ENCODE peak calls at places on chromosomes 12 and 14, in seven cellular contexts. One of them, this sample, is unnamed.
A peak's percentile ranks its signal among the peaks of the same experiment; 100 is the strongest.

GRCh38 chr12:4891866-4892265 is 17.8 kb upstream of the KCNA1 start:
- DNase-seq in activated naive CD4-positive, alpha-beta T cell: no peak
- DNase-seq in CD4-positive, CD25-positive, alpha-beta regulatory T cell: no peak
- DNase-seq in left ventricle myocardium inferior: no peak
- DNase-seq in LHCN-M2: no peak
- DNase-seq in type B pancreatic cell: no peak
- DNase-seq in neuronal stem cell: no peak
- DNase-seq in this sample: no peak

GRCh38 chr12:80299976-80300375 is 144.1 kb upstream of the PTPRQ start:
- DNase-seq in neuronal stem cell: no peak
- DNase-seq in activated naive CD4-positive, alpha-beta T cell: no peak
- DNase-seq in LHCN-M2: no peak
- DNase-seq in left ventricle myocardium inferior: no peak
- DNase-seq in CD4-positive, CD25-positive, alpha-beta regulatory T cell: no peak
- DNase-seq in type B pancreatic cell: no peak
- DNase-seq in this sample: no peak

GRCh38 chr12:18403182-18403581 is 141.9 kb downstream of the PIK3C2G start:
- DNase-seq in LHCN-M2: no peak
- DNase-seq in activated naive CD4-positive, alpha-beta T cell: no peak
- DNase-seq in type B pancreatic cell: no peak
- DNase-seq in left ventricle myocardium inferior: no peak
- DNase-seq in neuronal stem cell: no peak
- DNase-seq in CD4-positive, CD25-positive, alpha-beta regulatory T cell: no peak
- DNase-seq in this sample: no peak

GRCh38 chr12:52975820-52976573 is 27.1 kb downstream of the KRT18 start:
- DNase-seq in neuronal stem cell: no peak
- DNase-seq in LHCN-M2: no peak
- DNase-seq in type B pancreatic cell: no peak
- DNase-seq in CD4-positive, CD25-positive, alpha-beta regulatory T cell: no peak
- DNase-seq in activated naive CD4-positive, alpha-beta T cell: no peak
- DNase-seq in left ventricle myocardium inferior: no peak
- DNase-seq in this sample: no peak

GRCh38 chr12:92621312-92621711 is 81.5 kb upstream of the PLEKHG7 start:
- DNase-seq in type B pancreatic cell: no peak
- DNase-seq in CD4-positive, CD25-positive, alpha-beta regulatory T cell: no peak
- DNase-seq in LHCN-M2: no peak
- DNase-seq in left ventricle myocardium inferior: no peak
- DNase-seq in neuronal stem cell: no peak
- DNase-seq in activated naive CD4-positive, alpha-beta T cell: no peak
- DNase-seq in this sample: no peak

GRCh38 chr14:100532916-100533630 is 54.1 kb downstream of the BEGAIN start:
- DNase-seq in type B pancreatic cell: no peak
- DNase-seq in activated naive CD4-positive, alpha-beta T cell: no peak
- DNase-seq in CD4-positive, CD25-positive, alpha-beta regulatory T cell: no peak
- DNase-seq in neuronal stem cell: no peak
- DNase-seq in left ventricle myocardium inferior: peak; percentile 38
- DNase-seq in LHCN-M2: peak; percentile 40
- DNase-seq in this sample: peak; percentile 7

GRCh38 chr14:54647378-54647777 is 80.5 kb downstream of the SAMD4A start:
- DNase-seq in type B pancreatic cell: no peak
- DNase-seq in LHCN-M2: no peak
- DNase-seq in activated naive CD4-positive, alpha-beta T cell: no peak
- DNase-seq in CD4-positive, CD25-positive, alpha-beta regulatory T cell: no peak
- DNase-seq in left ventricle myocardium inferior: no peak
- DNase-seq in neuronal stem cell: no peak
- DNase-seq in this sample: no peak

GRCh38 chr12:556498-556897 is 96.8 kb downstream of the B4GALNT3 start:
- DNase-seq in CD4-positive, CD25-positive, alpha-beta regulatory T cell: no peak
- DNase-seq in neuronal stem cell: no peak
- DNase-seq in LHCN-M2: no peak
- DNase-seq in activated naive CD4-positive, alpha-beta T cell: no peak
- DNase-seq in left ventricle myocardium inferior: no peak
- DNase-seq in type B pancreatic cell: no peak
- DNase-seq in this sample: no peak

GRCh38 chr14:103385153-103385993 is at the start of gene MARK3:
- DNase-seq in type B pancreatic cell: peak; percentile 98
- DNase-seq in left ventricle myocardium inferior: peak; percentile 98
- DNase-seq in neuronal stem cell: peak; percentile 95
- DNase-seq in LHCN-M2: peak; percentile 95
- DNase-seq in activated naive CD4-positive, alpha-beta T cell: peak; percentile 92
- DNase-seq in CD4-positive, CD25-positive, alpha-beta regulatory T cell: peak; percentile 97
- DNase-seq in this sample: peak; percentile 97

GRCh38 chr12:94263905-94264655 is 115.7 kb downstream of the PLXNC1 start:
- DNase-seq in LHCN-M2: no peak
- DNase-seq in neuronal stem cell: no peak
- DNase-seq in left ventricle myocardium inferior: no peak
- DNase-seq in CD4-positive, CD25-positive, alpha-beta regulatory T cell: no peak
- DNase-seq in type B pancreatic cell: no peak
- DNase-seq in activated naive CD4-positive, alpha-beta T cell: no peak
- DNase-seq in this sample: no peak

GRCh38 chr12:54603173-54603814 is 14.8 kb upstream of the PPP1R1A start:
- DNase-seq in type B pancreatic cell: no peak
- DNase-seq in left ventricle myocardium inferior: peak; percentile 28
- DNase-seq in LHCN-M2: peak; percentile 67
- DNase-seq in activated naive CD4-positive, alpha-beta T cell: peak; percentile 17
- DNase-seq in CD4-positive, CD25-positive, alpha-beta regulatory T cell: peak; percentile 38
- DNase-seq in neuronal stem cell: peak; percentile 52
- DNase-seq in this sample: peak; percentile 73

GRCh38 chr12:2691340-2692111 is 103.2 kb upstream of the FKBP4 start:
- DNase-seq in left ventricle myocardium inferior: no peak
- DNase-seq in LHCN-M2: no peak
- DNase-seq in neuronal stem cell: peak; percentile 30
- DNase-seq in activated naive CD4-positive, alpha-beta T cell: peak; percentile 20
- DNase-seq in CD4-positive, CD25-positive, alpha-beta regulatory T cell: no peak
- DNase-seq in type B pancreatic cell: peak; percentile 71
- DNase-seq in this sample: peak; percentile 65

GRCh38 chr12:114687802-114688201 is 3.8 kb upstream of the TBX3 start:
- DNase-seq in left ventricle myocardium inferior: no peak
- DNase-seq in neuronal stem cell: no peak
- DNase-seq in activated naive CD4-positive, alpha-beta T cell: no peak
- DNase-seq in type B pancreatic cell: no peak
- DNase-seq in LHCN-M2: no peak
- DNase-seq in CD4-positive, CD25-positive, alpha-beta regulatory T cell: no peak
- DNase-seq in this sample: no peak

GRCh38 chr14:96260341-96260821 is 4.4 kb downstream of the BDKRB1 start:
- DNase-seq in LHCN-M2: peak; percentile 80
- DNase-seq in CD4-positive, CD25-positive, alpha-beta regulatory T cell: no peak
- DNase-seq in left ventricle myocardium inferior: no peak
- DNase-seq in type B pancreatic cell: no peak
- DNase-seq in neuronal stem cell: no peak
- DNase-seq in activated naive CD4-positive, alpha-beta T cell: no peak
- DNase-seq in this sample: no peak

GRCh38 chr12:89138048-89138852 is 214.1 kb downstream of the DUSP6 start:
- DNase-seq in activated naive CD4-positive, alpha-beta T cell: no peak
- DNase-seq in type B pancreatic cell: no peak
- DNase-seq in CD4-positive, CD25-positive, alpha-beta regulatory T cell: no peak
- DNase-seq in left ventricle myocardium inferior: no peak
- DNase-seq in neuronal stem cell: no peak
- DNase-seq in LHCN-M2: peak; percentile 27
- DNase-seq in this sample: peak; percentile 27

GRCh38 chr14:74913986-74914573 is 9.0 kb downstream of the RPS6KL1 start:
- DNase-seq in neuronal stem cell: peak; percentile 33
- DNase-seq in activated naive CD4-positive, alpha-beta T cell: no peak
- DNase-seq in CD4-positive, CD25-positive, alpha-beta regulatory T cell: no peak
- DNase-seq in LHCN-M2: peak; percentile 79
- DNase-seq in left ventricle myocardium inferior: peak; percentile 74
- DNase-seq in type B pancreatic cell: no peak
- DNase-seq in this sample: peak; percentile 31